ENCODE peak calls at places on chromosomes 5 and 9, in six cellular contexts. B is SK-N-SH, K is K562, J is HepG2, R is H1, G is GM12878. D is an unnamed sample.

GRCh38 chr5:143065185-143065584 is 295.0 kb downstream of the ARHGAP26 start:
- DNase-seq in K (no peak), G (no peak), J (no peak), B (no peak), R (no peak), D (peak; percentile 35)

GRCh38 chr9:79026311-79026710 is 545.5 kb upstream of the TLE4 start:
- DNase-seq in J (no peak), R (no peak), B (no peak), K (no peak), G (peak; percentile 41), D (no peak)

GRCh38 chr5:177545487-177546261 is 8.7 kb downstream of the FAM193B start:
- DNase-seq in J (no peak), G (no peak), R (no peak), K (no peak), B (no peak), D (peak; percentile 81)

GRCh38 chr9:12813960-12814876 is 39.4 kb downstream of the LURAP1L start:
- DNase-seq in J (peak; percentile 92), G (no peak), R (no peak), B (peak; percentile 59), K (peak; percentile 6), D (no peak)

GRCh38 chr9:115118471-115119156 is 657 bp upstream of the TNC start:
- DNase-seq in B (peak; percentile 75), K (peak; percentile 4), R (peak; percentile 77), G (no peak), J (no peak), D (no peak)

GRCh38 chr5:135232958-135233357 is 166.1 kb downstream of the MACROH2A1 start:
- DNase-seq in K (no peak), J (no peak), R (no peak), G (no peak), B (no peak), D (no peak)

GRCh38 chr9:12604154-12604825 is 88.9 kb upstream of the TYRP1 start:
- DNase-seq in J (no peak), R (no peak), K (no peak), B (no peak), G (no peak), D (no peak)

GRCh38 chr5:141691867-141692532 is 10.0 kb upstream of the ARAP3 start:
- DNase-seq in K (peak; percentile 90), G (no peak), R (no peak), J (peak; percentile 52), B (peak; percentile 92), D (peak; percentile 79)

GRCh38 chr9:134879664-134880483 is 736 bp upstream of the FCN2 start:
- DNase-seq in J (no peak), G (no peak), R (no peak), B (no peak), K (no peak), D (no peak)

GRCh38 chr9:35828716-35829083 is at the start of gene FAM221B:
- DNase-seq in R (no peak), B (no peak), G (no peak), K (peak; percentile 11), J (no peak), D (no peak)

GRCh38 chr9:137421838-137422667 is 909 bp downstream of the EXD3 start:
- DNase-seq in K (no peak), B (no peak), G (no peak), R (no peak), J (no peak), D (no peak)

GRCh38 chr5:114362197-114362976 is 517 bp downstream of the KCNN2 start:
- DNase-seq in K (no peak), R (no peak), G (no peak), J (no peak), B (peak; percentile 48), D (no peak)

GRCh38 chr9:109640232-109641078 is 139.5 kb upstream of the PALM2AKAP2 start:
- DNase-seq in R (no peak), J (no peak), G (no peak), B (peak; percentile 65), K (no peak), D (peak; percentile 4)

GRCh38 chr9:131278421-131279111 is 2.3 kb upstream of the FAM78A start:
- DNase-seq in J (no peak), B (no peak), K (peak; percentile 74), G (no peak), R (no peak), D (no peak)

GRCh38 chr5:56617998-56618397 is 197.4 kb upstream of the MAP3K1 start:
- DNase-seq in B (no peak), K (no peak), R (no peak), G (no peak), J (no peak), D (no peak)

GRCh38 chr9:131899248-131899882 is 159.5 kb upstream of the RAPGEF1 start:
- DNase-seq in K (no peak), G (no peak), R (no peak), B (no peak), J (no peak), D (no peak)

GRCh38 chr9:131874447-131874846 is 134.6 kb upstream of the RAPGEF1 start:
- DNase-seq in G (no peak), R (no peak), J (no peak), K (no peak), B (no peak), D (no peak)

GRCh38 chr5:90224342-90224741 is 185.2 kb downstream of the CETN3 start:
- DNase-seq in B (no peak), R (no peak), K (no peak), J (no peak), G (no peak), D (no peak)

GRCh38 chr9:86684148-86684547 is 263.2 kb downstream of the GAS1 start:
- DNase-seq in K (no peak), J (no peak), R (no peak), B (no peak), G (no peak), D (no peak)

GRCh38 chr9:119216891-119217290 is 152.3 kb downstream of the BRINP1 start:
- DNase-seq in J (no peak), B (no peak), R (no peak), G (no peak), K (no peak), D (no peak)

GRCh38 chr9:6051511-6051950 is 36.1 kb upstream of the RANBP6 start:
- DNase-seq in R (no peak), B (no peak), G (peak; percentile 75), K (no peak), J (no peak), D (no peak)

GRCh38 chr9:112059145-112059979 is 115.7 kb downstream of the SUSD1 start:
- DNase-seq in B (no peak), J (peak; percentile 62), K (peak; percentile 60), G (no peak), R (no peak), D (no peak)

GRCh38 chr9:72467766-72468738 is 53.4 kb upstream of the TMC1 start:
- DNase-seq in B (no peak), K (peak; percentile 2), G (no peak), R (no peak), J (no peak), D (no peak)

GRCh38 chr5:127599321-127599720 is 49.6 kb upstream of the CTXN3 start:
- DNase-seq in B (no peak), R (no peak), K (no peak), J (no peak), G (no peak), D (no peak)

GRCh38 chr5:149675467-149676201 is 54.5 kb upstream of the PPARGC1B start:
- DNase-seq in G (no peak), B (no peak), K (no peak), R (no peak), J (no peak), D (no peak)

GRCh38 chr5:127434588-127434987 is 82.9 kb upstream of the PRRC1 start:
- DNase-seq in G (no peak), J (no peak), B (no peak), K (no peak), R (no peak), D (no peak)

GRCh38 chr5:73171495-73171894 is 1.5 kb upstream of the TMEM174 start:
- DNase-seq in J (no peak), G (no peak), B (no peak), R (no peak), K (no peak), D (no peak)
- TF ChIP-seq GABPA in J (no peak), G (no peak), B (no peak), R (no peak), K (no peak), D (no peak)

DNA sequence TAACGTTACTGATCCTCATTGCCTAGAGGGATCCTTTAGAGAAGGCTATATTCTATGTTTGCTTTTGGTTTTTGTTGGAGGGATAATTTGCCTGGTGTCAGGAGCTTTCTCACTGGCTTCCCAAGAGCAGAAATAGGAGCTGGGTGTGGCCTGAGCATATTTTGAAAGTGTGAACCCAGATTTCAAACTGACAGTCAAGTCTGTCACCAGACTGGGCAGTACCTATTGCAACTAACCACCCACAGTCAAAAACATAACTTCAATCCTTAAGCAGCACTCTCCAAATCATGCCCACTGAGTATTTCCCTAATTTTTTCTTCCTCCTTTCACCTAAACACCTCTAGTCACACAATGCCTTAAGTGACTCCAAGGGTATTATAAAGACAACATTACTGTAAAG is 278.4 kb downstream of the EBF1 start:
- DNase-seq in G (no peak), K (no peak), R (no peak), J (no peak), B (no peak), D (no peak)
- H3K4me3 ChIP-seq in G (peak overlapping the region; percentile 42), K (no peak overlapping the region), R (no peak overlapping the region), J (no peak overlapping the region), B (no peak overlapping the region), D (no peak overlapping the region)

GRCh38 chr5:125106881-125107280 is 360.4 kb upstream of the ZNF608 start:
- DNase-seq in K (no peak), R (no peak), B (no peak), J (no peak), G (no peak), D (no peak)

GRCh38 chr5:125109293-125109692 is 362.9 kb upstream of the ZNF608 start:
- DNase-seq in B (no peak), G (no peak), K (no peak), R (no peak), J (no peak), D (no peak)

GRCh38 chr5:125100342-125100741 is 353.9 kb upstream of the ZNF608 start:
- DNase-seq in B (no peak), G (no peak), J (no peak), K (no peak), R (no peak), D (no peak)

DNA sequence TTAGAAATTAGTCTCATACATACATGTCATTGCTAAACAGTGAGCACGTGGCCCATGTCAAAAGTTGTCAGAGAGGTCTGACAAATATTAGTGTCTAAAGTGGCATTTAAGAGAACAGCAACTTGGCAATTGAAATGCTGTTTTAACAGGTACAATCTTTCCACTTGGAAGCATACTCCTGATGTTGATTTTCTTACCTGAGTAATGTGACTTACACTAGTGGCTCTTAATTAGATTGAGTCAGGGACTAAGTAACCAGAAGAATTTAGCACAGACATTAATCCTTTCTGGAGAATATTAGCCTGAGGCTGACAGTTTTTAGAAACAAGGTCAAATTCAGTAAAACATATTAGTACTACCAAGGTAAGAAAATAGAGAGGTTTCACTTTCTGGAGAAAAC is 357.0 kb upstream of the ZNF608 start:
- DNase-seq in B (no peak), G (no peak), R (no peak), J (no peak), K (no peak), D (no peak)
- TF ChIP-seq GABPA in B (no peak), G (no peak), R (no peak), J (no peak), K (no peak), D (no peak)

DNA sequence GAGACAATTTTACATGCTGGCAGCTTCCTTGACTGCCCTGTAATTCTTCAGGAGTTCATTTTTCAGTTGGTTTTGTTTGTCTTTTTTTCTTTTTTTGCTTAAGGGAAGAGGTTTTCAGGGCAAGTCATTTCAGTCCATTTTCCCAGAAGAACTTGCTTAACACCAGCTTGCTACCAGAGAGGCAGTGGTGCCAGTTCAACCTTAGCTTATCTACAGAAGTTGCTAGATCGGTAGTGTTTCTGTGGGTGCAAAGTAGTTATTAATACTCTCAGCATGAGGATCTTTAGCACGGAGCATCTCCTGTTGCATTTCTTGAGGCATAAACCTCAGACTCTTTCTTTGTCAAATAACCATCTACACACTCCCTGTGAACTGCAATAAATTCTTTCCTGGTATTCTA is 1.1 kb downstream of the SPEF2 start:
- DNase-seq in K (no peak), R (no peak), G (no peak), J (no peak), B (no peak), D (no peak)
- H3K4me3 ChIP-seq in K (no peak overlapping the region), R (no peak overlapping the region), G (no peak overlapping the region), J (peak overlapping the region; percentile 85), B (no peak overlapping the region), D (peak overlapping the region; percentile 98)

D was measured in HL-60.